ENCODE peak calls at places on chromosomes 13 and 19, in five cellular contexts. O is astrocyte of the cerebellum, A is heart left ventricle, G is A549, S is suprapubic skin. E is an unnamed sample.

GRCh38 chr19:48933382-48933932 is at the start of gene DHDH:
- DNase-seq in O (no peak), A (peak; percentile 64), G (peak; percentile 81), S (peak; percentile 84), E (no peak)

GRCh38 chr13:101942038-101942437 is 459.8 kb downstream of the FGF14 start:
- DNase-seq in O (peak; percentile 53), A (peak; percentile 25), G (peak; percentile 27), S (no peak), E (no peak)

GRCh38 chr13:30466841-30467252 is 1.1 kb upstream of the HMGB1 start:
- DNase-seq in O (no peak), A (no peak), G (no peak), S (no peak), E (no peak)

GRCh38 chr19:511101-511841 is 4.0 kb downstream of the TPGS1 start:
- DNase-seq in O (no peak), A (peak; percentile 77), G (no peak), S (no peak), E (no peak)

GRCh38 chr13:50981686-50982085 is 72.1 kb downstream of the RNASEH2B start:
- DNase-seq in O (no peak), A (no peak), G (peak; percentile 4), S (no peak), E (no peak)

GRCh38 chr19:35937345-35938281 is 1.4 kb downstream of the LRFN3 start:
- DNase-seq in O (no peak), A (no peak), G (no peak), S (no peak), E (no peak)

GRCh38 chr13:93730780-93731179 is 504.2 kb downstream of the GPC6 start:
- DNase-seq in O (no peak), A (no peak), G (no peak), S (no peak), E (no peak)

GRCh38 chr19:28021316-28022185 is 1191.4 kb downstream of the UQCRFS1 start:
- DNase-seq in O (peak; percentile 32), A (no peak), G (no peak), S (no peak), E (no peak)

GRCh38 chr19:38849746-38850230 is at the start of gene HNRNPL:
- DNase-seq in O (no peak), A (peak; percentile 99), G (no peak), S (no peak), E (peak; percentile 94)

GRCh38 chr19:38849147-38849745 is 540 bp downstream of the HNRNPL start:
- DNase-seq in O (peak; percentile 84), A (peak; percentile 98), G (peak; percentile 99), S (peak; percentile 97), E (peak; percentile 98)

GRCh38 chr19:38851622-38852230 is 1.9 kb upstream of the HNRNPL start:
- DNase-seq in O (peak; percentile 71), A (peak; percentile 96), G (peak; percentile 98), S (peak; percentile 96), E (peak; percentile 88)

GRCh38 chr19:38850976-38851621 is 1.3 kb upstream of the HNRNPL start:
- DNase-seq in O (no peak), A (no peak), G (no peak), S (peak; percentile 83), E (no peak)

GRCh38 chr19:38850231-38850975 is 617 bp upstream of the HNRNPL start:
- DNase-seq in O (peak; percentile 100), A (peak; percentile 100), G (peak; percentile 100), S (peak; percentile 100), E (peak; percentile 96)
- TF ChIP-seq CTCF in O (peak; percentile 10), A (no peak), G (no peak), S (no peak), E (no peak)

GRCh38 chr19:50050406-50051223 is 24.8 kb downstream of the ZNF473 start:
- DNase-seq in O (no peak), A (peak; percentile 81), G (peak; percentile 68), S (peak; percentile 87), E (peak; percentile 80)

GRCh38 chr19:50046649-50047503 is 21.1 kb downstream of the ZNF473 start:
- DNase-seq in O (no peak), A (no peak), G (peak; percentile 65), S (peak; percentile 73), E (peak; percentile 74)

GRCh38 chr19:50053119-50053518 is 27.3 kb downstream of the ZNF473 start:
- DNase-seq in O (no peak), A (no peak), G (no peak), S (no peak), E (no peak)

GRCh38 chr19:50047686-50048085 is 21.9 kb downstream of the ZNF473 start:
- DNase-seq in O (no peak), A (no peak), G (no peak), S (no peak), E (no peak)

GRCh38 chr19:50051964-50052363 is 26.2 kb downstream of the ZNF473 start:
- DNase-seq in O (no peak), A (no peak), G (no peak), S (no peak), E (no peak)
- TF ChIP-seq CTCF in O (no peak), A (no peak), G (no peak), S (no peak), E (no peak)

GRCh38 chr13:26183416-26183815 is 38.7 kb downstream of the RNF6 start:
- DNase-seq in O (no peak), A (no peak), G (no peak), S (no peak), E (no peak)

GRCh38 chr13:26184791-26185250 is 37.3 kb downstream of the RNF6 start:
- DNase-seq in O (peak; percentile 40), A (peak; percentile 69), G (peak; percentile 68), S (no peak), E (no peak)

GRCh38 chr13:26186995-26187394 is 35.1 kb downstream of the RNF6 start:
- DNase-seq in O (no peak), A (no peak), G (no peak), S (no peak), E (no peak)

GRCh38 chr13:26185720-26186119 is 36.4 kb downstream of the RNF6 start:
- DNase-seq in O (no peak), A (no peak), G (no peak), S (no peak), E (no peak)

DNA sequence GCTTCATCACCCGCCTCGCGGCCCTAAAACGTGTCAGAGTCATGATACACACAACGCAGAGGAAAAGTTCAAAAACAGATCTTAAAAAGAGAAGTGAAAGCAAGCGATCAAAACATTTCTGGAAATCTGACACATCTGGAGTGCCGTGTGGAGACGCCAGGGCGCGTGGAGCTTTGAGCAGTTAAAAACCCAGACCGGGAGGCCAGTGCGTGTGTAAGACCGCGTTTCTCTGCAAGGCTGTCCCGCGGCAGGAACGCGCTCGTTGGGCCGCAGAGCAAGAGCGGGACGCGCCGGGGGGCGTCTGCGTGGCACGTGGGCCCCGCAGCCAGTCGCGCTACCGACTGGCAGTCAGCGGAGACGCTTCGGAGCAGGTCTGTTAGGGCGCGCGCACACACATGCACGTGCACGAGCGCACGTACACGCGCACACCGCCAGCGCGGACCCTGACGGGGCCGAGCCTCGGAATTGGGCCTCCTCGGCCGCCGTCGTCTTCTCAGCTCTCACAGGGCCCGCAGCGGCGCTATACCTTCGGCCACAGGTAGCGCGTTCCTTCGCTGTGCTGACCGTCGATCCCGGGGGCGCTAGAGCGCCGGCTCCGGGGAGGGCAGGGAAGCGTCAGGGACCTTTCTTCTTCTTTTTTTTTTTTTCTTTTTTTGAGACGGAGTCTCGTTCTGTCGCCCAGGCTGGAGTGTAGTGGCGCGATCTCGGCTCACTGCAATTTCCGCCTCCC is 35.8 kb downstream of the RNF6 start:
- DNase-seq in O (peak; percentile 77), A (peak; percentile 89), G (peak; percentile 94), S (peak; percentile 86), E (peak; percentile 64)
- TF ChIP-seq CTCF in O (peak; percentile 40), A (peak; percentile 7), G (peak; percentile 33), S (no peak), E (no peak)

GRCh38 chr13:49821216-49821820 is 28.8 kb upstream of the KPNA3 start:
- DNase-seq in O (no peak), A (no peak), G (peak; percentile 22), S (no peak), E (no peak)
- TF ChIP-seq CTCF in O (no peak), A (no peak), G (no peak), S (no peak), E (no peak)

GRCh38 chr13:83350569-83350968 is 531.7 kb downstream of the SLITRK1 start:
- DNase-seq in O (no peak), A (no peak), G (peak; percentile 7), S (no peak), E (no peak)
- TF ChIP-seq CTCF in O (no peak), A (no peak), G (no peak), S (no peak), E (no peak)

GRCh38 chr13:112468069-112468468 is 91.9 kb downstream of the SPACA7 start:
- DNase-seq in O (no peak), A (no peak), G (no peak), S (no peak), E (no peak)

GRCh38 chr13:112466132-112467025 is 90.2 kb downstream of the SPACA7 start:
- DNase-seq in O (no peak), A (no peak), G (no peak), S (no peak), E (no peak)

GRCh38 chr13:112469071-112469745 is 93.1 kb downstream of the SPACA7 start:
- DNase-seq in O (no peak), A (no peak), G (no peak), S (no peak), E (no peak)

GRCh38 chr13:112465251-112466131 is 89.3 kb downstream of the SPACA7 start:
- DNase-seq in O (no peak), A (no peak), G (no peak), S (no peak), E (no peak)

DNA sequence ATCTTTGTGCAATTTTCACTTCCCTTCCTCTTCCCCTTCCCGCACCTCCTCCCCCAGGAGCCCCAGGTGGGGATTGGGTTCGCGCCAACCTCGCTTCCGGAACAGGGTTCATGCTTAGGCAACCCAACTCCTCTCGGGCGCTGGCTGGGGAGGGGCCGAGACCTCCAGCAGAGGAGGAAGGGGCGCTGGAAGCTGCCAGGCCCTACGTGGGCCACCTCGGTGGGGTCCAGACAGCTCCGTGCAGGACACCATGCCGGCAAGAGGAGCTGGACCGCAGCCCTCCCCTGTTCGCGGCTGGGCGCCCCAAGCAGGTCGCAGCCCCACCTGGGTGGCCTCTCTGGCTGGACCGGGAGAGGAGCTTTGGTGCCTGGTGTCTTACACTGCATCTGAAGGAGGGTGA is 91.1 kb downstream of the SPACA7 start:
- DNase-seq in O (no peak), A (no peak), G (no peak), S (no peak), E (no peak)
- TF ChIP-seq CTCF in O (no peak), A (no peak), G (no peak), S (no peak), E (no peak)

E was measured in omental fat pad.